ENCODE peak calls at places on chromosome 9, in five cellular contexts. I, O, N, L and E are unnamed samples.

GRCh38 chr9:86977205-86977835 is 30.0 kb upstream of the GAS1 start:
- DNase-seq in I (no peak), O (no peak), N (no peak), L (no peak), E (no peak)

GRCh38 chr9:104604801-104605200 is 626 bp downstream of the OR13C2 start:
- DNase-seq in I (no peak), O (no peak), N (no peak), L (no peak), E (no peak)

GRCh38 chr9:15453956-15454355 is 31.3 kb downstream of the SNAPC3 start:
- DNase-seq in I (no peak), O (no peak), N (no peak), L (no peak), E (no peak)

GRCh38 chr9:106878943-106879916 is 16.3 kb downstream of the ZNF462 start:
- DNase-seq in I (peak; percentile 78), O (no peak), N (peak; percentile 17), L (no peak), E (peak; percentile 67)

GRCh38 chr9:87973791-87974292 is 491 bp downstream of the CDK20 start:
- DNase-seq in I (peak; percentile 22), O (no peak), N (peak; percentile 24), L (no peak), E (no peak)

GRCh38 chr9:83491413-83491812 is 46.8 kb downstream of the FRMD3 start:
- DNase-seq in I (no peak), O (no peak), N (no peak), L (no peak), E (no peak)

GRCh38 chr9:136363606-136364368 is at the start of gene DNLZ:
- DNase-seq in I (peak; percentile 95), O (peak; percentile 52), N (peak; percentile 88), L (peak; percentile 81), E (peak; percentile 84)

GRCh38 chr9:94869415-94869838 is 142.9 kb downstream of the AOPEP start:
- DNase-seq in I (no peak), O (peak; percentile 76), N (no peak), L (no peak), E (no peak)

GRCh38 chr9:130172161-130172857 is at the start of gene NCS1:
- DNase-seq in I (peak; percentile 91), O (no peak), N (peak; percentile 15), L (no peak), E (peak; percentile 73)

GRCh38 chr9:117160254-117160653 is 254.6 kb downstream of the ASTN2 start:
- DNase-seq in I (no peak), O (no peak), N (no peak), L (no peak), E (no peak)

GRCh38 chr9:134811673-134812668 is 68.6 kb upstream of the FCN2 start:
- DNase-seq in I (peak; percentile 51), O (no peak), N (no peak), L (no peak), E (no peak)

GRCh38 chr9:91770229-91770628 is 179.8 kb downstream of the ROR2 start:
- DNase-seq in I (no peak), O (no peak), N (no peak), L (no peak), E (peak; percentile 49)

GRCh38 chr9:123225374-123225813 is 43.0 kb downstream of the STRBP start:
- DNase-seq in I (peak; percentile 49), O (no peak), N (peak; percentile 59), L (peak; percentile 4), E (peak; percentile 30)

GRCh38 chr9:462611-463010 is 247.9 kb downstream of the DOCK8 start:
- DNase-seq in I (no peak), O (no peak), N (no peak), L (no peak), E (no peak)

DNA sequence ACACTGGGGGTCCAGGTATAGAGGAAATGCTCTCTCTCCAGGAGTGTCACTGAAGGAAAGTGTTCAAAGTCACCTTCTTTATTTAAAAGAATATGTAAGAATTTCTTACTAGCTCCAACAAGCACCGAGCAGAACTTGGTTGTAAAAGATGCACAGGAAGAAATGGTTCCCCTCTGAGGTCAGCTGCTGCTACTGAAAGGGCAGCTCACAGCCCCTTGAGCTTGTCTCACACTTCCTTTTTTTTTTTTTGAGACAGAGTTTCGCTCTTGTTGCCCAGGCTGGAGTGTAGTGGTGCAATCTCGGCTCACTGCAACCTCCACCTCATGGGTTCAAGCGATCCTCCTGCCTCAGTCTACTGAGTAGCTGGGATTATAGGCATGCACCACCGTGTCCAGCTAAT is 77.2 kb downstream of the PRRT1B start:
- DNase-seq in I (no peak), O (no peak), N (no peak), L (no peak), E (no peak)
- H3K36me3 ChIP-seq in I (no peaks in the 10 kb centered on the region), O (no peaks in the 10 kb centered on the region), N (peaks cover 71% of the 10 kb centered on the region), L (peaks cover 80% of the 10 kb centered on the region), E (peaks cover 13% of the 10 kb centered on the region)

DNA sequence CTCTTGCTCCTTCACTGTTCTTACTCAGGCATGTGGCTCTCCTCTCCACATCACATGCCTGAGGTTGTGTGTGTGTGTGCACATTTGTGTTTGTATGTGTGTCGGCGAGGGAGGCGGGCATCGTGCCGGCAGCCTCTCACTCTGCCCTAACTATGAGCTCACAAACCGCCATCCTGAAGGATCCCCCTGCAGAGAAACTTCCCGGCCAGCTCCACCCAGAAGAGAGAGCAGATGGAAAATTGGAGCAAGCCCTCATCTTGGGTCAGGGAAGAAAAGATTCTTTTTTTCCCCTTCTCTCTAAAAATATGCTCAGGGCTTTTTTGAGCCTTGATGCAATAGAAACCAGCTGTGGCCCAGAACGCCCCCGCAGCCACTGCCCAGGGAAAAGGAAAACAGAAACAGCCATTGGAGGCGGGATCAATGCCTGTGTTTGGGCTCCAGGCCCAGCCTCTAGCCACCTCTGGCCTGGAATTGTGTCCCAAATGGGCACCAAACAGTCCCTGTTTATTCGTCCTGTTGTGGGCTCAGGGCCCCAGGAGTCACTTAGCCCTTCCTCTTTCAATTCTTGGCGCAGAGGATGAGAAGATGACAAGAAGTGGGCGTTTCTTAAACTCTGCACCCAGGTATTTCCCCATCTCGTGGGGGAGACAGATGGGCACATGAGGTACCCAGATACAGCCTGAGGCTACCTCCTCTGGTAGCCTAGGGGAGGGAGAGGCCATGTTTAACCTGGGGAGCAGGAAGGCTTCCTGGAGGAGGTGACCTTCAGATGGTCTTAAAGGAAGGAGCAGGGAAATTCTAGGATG is 151.5 kb downstream of the RGS3 start:
- DNase-seq in I (peak; percentile 55), O (no peak), N (no peak), L (no peak), E (no peak)
- H3K27ac ChIP-seq in I (peak overlapping the region; percentile 89), O (no peak overlapping the region), N (no peak overlapping the region), L (no peak overlapping the region), E (peak overlapping the region; percentile 53)

GRCh38 chr9:98765276-98765675 is 31.1 kb downstream of the ANKS6 start:
- DNase-seq in I (no peak), O (no peak), N (no peak), L (no peak), E (no peak)

GRCh38 chr9:98767915-98768314 is 28.4 kb downstream of the ANKS6 start:
- DNase-seq in I (no peak), O (no peak), N (no peak), L (no peak), E (peak; percentile 10)

GRCh38 chr9:98767196-98767595 is 29.2 kb downstream of the ANKS6 start:
- DNase-seq in I (no peak), O (no peak), N (no peak), L (no peak), E (peak; percentile 11)

GRCh38 chr9:98768344-98768743 is 28.0 kb downstream of the ANKS6 start:
- DNase-seq in I (no peak), O (no peak), N (no peak), L (no peak), E (no peak)

DNA sequence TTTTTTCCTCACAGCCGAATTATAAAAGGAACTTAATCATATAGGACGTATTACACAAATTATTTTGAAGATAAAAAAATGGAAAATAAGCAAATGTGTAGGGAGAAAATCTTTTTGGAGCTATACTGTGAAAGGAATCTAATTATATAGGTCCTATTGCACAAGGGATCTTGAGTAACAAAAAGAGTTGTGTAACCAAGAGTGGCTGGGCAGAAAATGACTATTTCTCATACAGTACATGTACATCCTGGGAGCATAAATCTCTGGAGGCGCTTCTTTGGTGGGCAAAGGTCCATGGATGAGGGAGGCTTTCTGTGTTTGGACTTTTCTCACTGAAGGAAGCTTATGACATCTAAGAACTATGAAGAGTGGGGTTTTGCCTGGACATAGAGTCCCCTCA is 29.8 kb downstream of the ANKS6 start:
- DNase-seq in I (no peak), O (no peak), N (no peak), L (no peak), E (no peak)
- H3K36me3 ChIP-seq in I (no peaks in the 10 kb centered on the region), O (peaks cover 45% of the 10 kb centered on the region), N (no peaks in the 10 kb centered on the region), L (no peaks in the 10 kb centered on the region), E (no peaks in the 10 kb centered on the region)

GRCh38 chr9:36319806-36320205 is 61.6 kb upstream of the GNE start:
- DNase-seq in I (peak; percentile 68), O (peak; percentile 90), N (no peak), L (no peak), E (peak; percentile 74)
- H3K27ac ChIP-seq in I (peak overlapping the region; percentile 76), O (peak overlapping the region; percentile 95), N (no peak overlapping the region), L (no peak overlapping the region), E (peak overlapping the region; percentile 87)

GRCh38 chr9:100295240-100295639 is 57.5 kb downstream of the TEX10 start:
- DNase-seq in I (no peak), O (no peak), N (no peak), L (no peak), E (no peak)
- H3K36me3 ChIP-seq in I (no peaks in the 10 kb centered on the region), O (peaks cover 31% of the 10 kb centered on the region), N (peaks cover 37% of the 10 kb centered on the region), L (peaks cover 17% of the 10 kb centered on the region), E (no peaks in the 10 kb centered on the region)